ENCODE peak calls at places on chromosomes 4 and X, in five cellular contexts. B is GM12865, V is suprapubic skin, W is cardiac muscle cell, G is OCI-LY7. J is an unnamed sample.
A peak's percentile ranks its signal among the peaks of the same experiment; 100 is the strongest.

GRCh38 chrX:9429767-9430166 is 35.1 kb upstream of the TBL1X start:
- DNase-seq in B (no peak), V (no peak), W (no peak), G (no peak), J (no peak)

GRCh38 chrX:56281789-56282188 is 49.6 kb downstream of the KLF8 start:
- DNase-seq in B (peak; percentile 4), V (no peak), W (peak; percentile 36), G (peak; percentile 23), J (no peak)

GRCh38 chr4:72567821-72568620 is 1.0 kb downstream of the ADAMTS3 start:
- DNase-seq in B (peak; percentile 21), V (peak; percentile 81), W (peak; percentile 93), G (no peak), J (no peak)

GRCh38 chr4:2695661-2696060 is 60.5 kb downstream of the TNIP2 start:
- DNase-seq in B (no peak), V (no peak), W (no peak), G (peak; percentile 55), J (no peak)

GRCh38 chr4:48436318-48436717 is 46.8 kb upstream of the SLC10A4 start:
- DNase-seq in B (no peak), V (no peak), W (no peak), G (no peak), J (no peak)

GRCh38 chr4:88007304-88008132 is at the start of gene PKD2:
- DNase-seq in B (peak; percentile 84), V (peak; percentile 87), W (peak; percentile 83), G (peak; percentile 59), J (peak; percentile 93)

GRCh38 chr4:25440478-25441030 is 63.5 kb downstream of the ANAPC4 start:
- DNase-seq in B (no peak), V (no peak), W (peak; percentile 93), G (no peak), J (no peak)

GRCh38 chr4:180060159-180060889 is 2182.9 kb upstream of the TENM3 start:
- DNase-seq in B (peak; percentile 5), V (no peak), W (peak; percentile 1), G (no peak), J (no peak)

GRCh38 chr4:84632092-84632491 is 49.2 kb downstream of the CDS1 start:
- DNase-seq in B (no peak), V (no peak), W (peak; percentile 92), G (no peak), J (no peak)

GRCh38 chr4:147548251-147548650 is 67.4 kb downstream of the EDNRA start:
- DNase-seq in B (no peak), V (no peak), W (no peak), G (no peak), J (no peak)

GRCh38 chr4:147547314-147548056 is 66.6 kb downstream of the EDNRA start:
- DNase-seq in B (peak; percentile 56), V (no peak), W (peak; percentile 53), G (no peak), J (no peak)

GRCh38 chr4:147546341-147546740 is 65.4 kb downstream of the EDNRA start:
- DNase-seq in B (no peak), V (no peak), W (peak; percentile 79), G (no peak), J (no peak)

GRCh38 chr4:147550626-147551250 is 66.5 kb upstream of the TMEM184C start:
- DNase-seq in B (peak; percentile 82), V (no peak), W (peak; percentile 51), G (no peak), J (no peak)
- TF ChIP-seq CTCF in B (no peak), V (no peak), W (no peak), G (no peak), J (no peak)

GRCh38 chr4:90127706-90128345 is 632 bp downstream of the CCSER1 start:
- DNase-seq in B (peak; percentile 21), V (no peak), W (peak; percentile 9), G (no peak), J (no peak)
- TF ChIP-seq CTCF in B (no peak), V (no peak), W (no peak), G (no peak), J (no peak)

GRCh38 chr4:20544645-20545044 is 155.6 kb upstream of the PACRGL start:
- DNase-seq in B (peak; percentile 1), V (no peak), W (peak; percentile 73), G (peak; percentile 17), J (no peak)
- TF ChIP-seq CTCF in B (peak; percentile 6), V (peak; percentile 17), W (peak; percentile 58), G (peak; percentile 72), J (peak; percentile 74)

GRCh38 chr4:113673450-113673849 is 88.1 kb downstream of the CAMK2D start:
- DNase-seq in B (peak; percentile 37), V (no peak), W (no peak), G (peak; percentile 50), J (no peak)
- TF ChIP-seq CTCF in B (no peak), V (no peak), W (no peak), G (peak; percentile 18), J (no peak)

DNA sequence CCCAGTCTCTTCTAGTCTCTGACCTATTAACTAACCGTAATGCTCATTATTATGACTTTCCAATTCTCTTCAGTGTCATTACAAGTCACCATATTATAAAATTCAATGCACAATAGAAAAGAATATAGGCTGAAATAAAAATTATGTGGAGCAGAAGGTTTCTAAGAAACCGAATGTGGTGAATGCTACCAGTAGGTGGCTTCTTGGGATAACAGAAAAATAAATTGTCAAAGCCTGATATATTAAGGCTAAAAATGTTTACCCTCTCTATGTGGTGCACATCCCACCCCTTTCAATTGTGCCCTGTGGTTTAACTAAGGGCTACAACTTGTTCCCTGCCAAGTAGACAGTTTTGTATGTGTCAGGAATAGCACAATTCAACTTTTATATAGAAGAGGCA is 624.6 kb upstream of the TECRL start:
- DNase-seq in B (no peak), V (no peak), W (no peak), G (no peak), J (no peak)
- TF ChIP-seq CTCF in B (no peak), V (no peak), W (no peak), G (no peak), J (peak; percentile 63)

GRCh38 chr4:56302102-56302501 is 85.2 kb downstream of the AASDH start:
- DNase-seq in B (no peak), V (no peak), W (no peak), G (no peak), J (no peak)
- TF ChIP-seq CTCF in B (no peak), V (no peak), W (no peak), G (no peak), J (no peak)

DNA sequence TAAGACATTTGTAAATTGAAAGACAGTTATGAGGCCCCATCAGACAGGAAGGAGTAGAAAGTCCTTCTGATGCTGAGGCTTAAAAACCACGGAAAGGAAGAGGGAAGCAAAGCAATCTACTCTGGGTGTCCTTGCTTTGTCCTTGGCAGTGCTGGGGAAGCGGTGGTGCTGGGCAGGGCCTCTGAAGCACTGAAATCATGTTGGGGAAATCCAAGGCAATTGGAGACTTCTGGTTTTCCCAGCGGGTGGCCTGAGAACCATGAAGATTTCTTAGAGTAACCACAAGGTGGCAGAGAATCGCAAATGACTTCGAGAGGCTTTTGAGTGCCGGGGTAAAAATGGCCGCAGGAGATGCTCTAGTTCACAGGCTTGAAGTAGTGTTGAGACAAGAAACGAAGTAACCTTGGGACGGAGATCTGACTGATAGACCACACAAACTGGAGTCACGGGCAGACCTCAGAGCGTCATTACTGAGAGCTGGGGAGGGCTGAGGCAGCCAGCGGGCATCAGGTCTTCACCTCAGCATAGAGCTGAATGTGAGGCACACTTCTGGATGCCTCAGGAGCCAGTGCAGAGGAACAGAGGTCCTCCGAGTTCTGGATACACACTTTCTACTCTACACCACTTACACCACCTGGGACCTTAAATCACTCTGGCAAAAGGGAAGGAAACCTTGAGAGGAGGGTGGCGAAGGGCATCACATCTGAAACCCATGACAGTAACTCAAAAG is 130.7 kb upstream of the GPRIN3 start:
- DNase-seq in B (peak; percentile 65), V (no peak), W (peak; percentile 54), G (peak; percentile 66), J (no peak)
- TF ChIP-seq CTCF in B (peak; percentile 39), V (no peak), W (peak; percentile 36), G (peak; percentile 77), J (peak; percentile 26)

GRCh38 chr4:140152015-140152703 is 1.8 kb downstream of the MAML3 start:
- DNase-seq in B (no peak), V (peak; percentile 85), W (no peak), G (peak; percentile 77), J (peak; percentile 85)
- TF ChIP-seq CTCF in B (no peak), V (no peak), W (peak; percentile 26), G (peak; percentile 54), J (peak; percentile 42)

J was measured in osteocyte.